ENCODE peak calls at places on chromosomes 4 and X, in seven cellular contexts. U, V, J, B, Q, Y and D are unnamed samples.

GRCh38 chr4:162787120-162787519 is 379.6 kb downstream of the NAF1 start:
- DNase-seq in J (no peak), Q (no peak), V (no peak), Y (no peak), U (no peak), B (no peak), D (no peak)

GRCh38 chrX:144586756-144587155 is 660.5 kb upstream of the SPANXN1 start:
- DNase-seq in Q (peak; percentile 18), Y (no peak), B (peak; percentile 43), U (peak; percentile 48), V (no peak), J (no peak), D (peak; percentile 28)

GRCh38 chr4:20464381-20464780 is 212.7 kb downstream of the SLIT2 start:
- DNase-seq in V (peak; percentile 54), Y (no peak), U (peak; percentile 84), B (peak; percentile 86), J (no peak), Q (no peak), D (no peak)

GRCh38 chr4:128757712-128758111 is 51.8 kb upstream of the JADE1 start:
- DNase-seq in B (no peak), J (no peak), Y (no peak), U (no peak), Q (no peak), V (no peak), D (peak; percentile 26)

GRCh38 chr4:13544556-13545393 is 467 bp upstream of the NKX3-2 start:
- DNase-seq in Q (peak; percentile 74), B (peak; percentile 83), V (peak; percentile 49), U (peak; percentile 51), Y (no peak), J (no peak), D (peak; percentile 55)

GRCh38 chr4:21366312-21366711 is 582.3 kb downstream of the KCNIP4 start:
- DNase-seq in U (no peak), Q (no peak), B (no peak), V (no peak), J (no peak), Y (no peak), D (no peak)

GRCh38 chrX:48474127-48474526 is 1.9 kb upstream of the FTSJ1 start:
- DNase-seq in Y (no peak), U (no peak), V (no peak), Q (no peak), J (no peak), B (peak; percentile 42), D (no peak)

GRCh38 chrX:15301924-15302323 is 13.5 kb downstream of the ASB11 start:
- DNase-seq in V (peak; percentile 29), J (no peak), Q (no peak), B (peak; percentile 54), Y (no peak), U (peak; percentile 13), D (no peak)

GRCh38 chr4:126738926-126739325 is 893.8 kb upstream of the INTU start:
- DNase-seq in Q (no peak), Y (no peak), U (no peak), V (peak; percentile 9), J (no peak), B (peak; percentile 62), D (no peak)

GRCh38 chr4:26996745-26997144 is 136.1 kb downstream of the STIM2 start:
- DNase-seq in Q (no peak), B (no peak), U (no peak), J (no peak), V (no peak), Y (no peak), D (no peak)